ENCODE peak calls at places on chromosome 19, in four cellular contexts. T is H1, S is HepG2, J is K562. B is an unnamed sample.

GRCh38 chr19:12126707-12127106 is 13.4 kb downstream of the ZNF20 start:
- DNase-seq in T (no peak), S (peak; percentile 24), J (peak; percentile 30), B (no peak)

GRCh38 chr19:45275370-45275971 is 24.4 kb downstream of the MARK4 start:
- DNase-seq in T (no peak), S (no peak), J (no peak), B (no peak)

GRCh38 chr19:55838251-55838650 is 1.9 kb downstream of the NLRP4 start:
- DNase-seq in T (no peak), S (no peak), J (no peak), B (no peak)

GRCh38 chr19:38740252-38740592 is 4.1 kb downstream of the CAPN12 start:
- DNase-seq in T (no peak), S (no peak), J (no peak), B (no peak)

GRCh38 chr19:50565984-50566903 is 2.0 kb downstream of the LRRC4B start:
- DNase-seq in T (no peak), S (no peak), J (no peak), B (no peak)

GRCh38 chr19:58181902-58182576 is 822 bp upstream of the ZNF274 start:
- DNase-seq in T (no peak), S (peak; percentile 71), J (peak; percentile 44), B (peak; percentile 41)

GRCh38 chr19:43422000-43422688 is 7.5 kb downstream of the TEX101 start:
- DNase-seq in T (no peak), S (no peak), J (no peak), B (no peak)

GRCh38 chr19:30167976-30168635 is 204.1 kb upstream of the ZNF536 start:
- DNase-seq in T (no peak), S (no peak), J (no peak), B (no peak)

GRCh38 chr19:4575978-4576933 is 16.8 kb upstream of the SEMA6B start:
- DNase-seq in T (no peak), S (peak; percentile 61), J (peak; percentile 74), B (peak; percentile 72)

GRCh38 chr19:47241919-47242644 is 11.1 kb upstream of the BBC3 start:
- DNase-seq in T (no peak), S (no peak), J (no peak), B (no peak)

GRCh38 chr19:35354898-35355297 is 3.4 kb upstream of the FFAR3 start:
- DNase-seq in T (no peak), S (no peak), J (no peak), B (no peak)

GRCh38 chr19:12364391-12365093 is 941 bp downstream of the ZNF442 start:
- DNase-seq in T (no peak), S (no peak), J (peak; percentile 25), B (no peak)

GRCh38 chr19:46862974-46863632 is 2.3 kb downstream of the ARHGAP35 start:
- DNase-seq in T (no peak), S (no peak), J (no peak), B (no peak)

GRCh38 chr19:41753159-41753558 is 2.2 kb upstream of the CEACAM6 start:
- DNase-seq in T (no peak), S (peak; percentile 6), J (peak; percentile 69), B (peak; percentile 65)

GRCh38 chr19:14048439-14049153 is 13.3 kb downstream of the PALM3 start:
- DNase-seq in T (peak; percentile 56), S (peak; percentile 23), J (peak; percentile 77), B (peak; percentile 54)

GRCh38 chr19:38538793-38539528 is 78.8 kb downstream of the MAP4K1 start:
- DNase-seq in T (no peak), S (no peak), J (no peak), B (no peak)

GRCh38 chr19:20039203-20039723 is at the start of gene ZNF682:
- DNase-seq in T (peak; percentile 93), S (peak; percentile 84), J (peak; percentile 31), B (no peak)

GRCh38 chr19:15379996-15380647 is 535 bp upstream of the AKAP8 start:
- DNase-seq in T (peak; percentile 68), S (peak; percentile 48), J (peak; percentile 61), B (peak; percentile 35)

GRCh38 chr19:15381864-15382263 is 2.3 kb upstream of the AKAP8 start:
- DNase-seq in T (no peak), S (no peak), J (no peak), B (no peak)

GRCh38 chr19:15381429-15381828 is 1.8 kb upstream of the AKAP8 start:
- DNase-seq in T (no peak), S (no peak), J (no peak), B (no peak)

GRCh38 chr19:15379083-15379995 is at the start of gene AKAP8:
- DNase-seq in T (peak; percentile 95), S (peak; percentile 96), J (peak; percentile 97), B (peak; percentile 92)

GRCh38 chr19:15378529-15379082 is 981 bp downstream of the AKAP8 start:
- DNase-seq in T (no peak), S (peak; percentile 34), J (no peak), B (peak; percentile 31)
- TF ChIP-seq PHF8 in T (no peak), S (peak; percentile 1), J (no peak), B (no peak)

GRCh38 chr19:6035026-6035425 is 57.1 kb upstream of the RANBP3 start:
- DNase-seq in T (no peak), S (no peak), J (no peak), B (no peak)
- TF ChIP-seq PHF8 in T (no peak), S (no peak), J (no peak), B (no peak)

GRCh38 chr19:10334340-10335148 is 1.2 kb upstream of the RAVER1 start:
- DNase-seq in T (peak; percentile 70), S (peak; percentile 93), J (peak; percentile 91), B (peak; percentile 93)
- TF ChIP-seq PHF8 in T (no peak), S (peak; percentile 55), J (peak; percentile 75), B (no peak)

GRCh38 chr19:18415177-18415867 is 3.9 kb upstream of the SSBP4 start:
- DNase-seq in T (no peak), S (no peak), J (peak; percentile 69), B (no peak)

GRCh38 chr19:18417250-18418033 is 1.8 kb upstream of the SSBP4 start:
- DNase-seq in T (no peak), S (peak; percentile 63), J (peak; percentile 79), B (no peak)

GRCh38 chr19:18418725-18419194 is 438 bp upstream of the SSBP4 start:
- DNase-seq in T (no peak), S (no peak), J (no peak), B (no peak)

GRCh38 chr19:18418034-18418724 is 1.0 kb upstream of the SSBP4 start:
- DNase-seq in T (no peak), S (no peak), J (no peak), B (no peak)

GRCh38 chr19:18416778-18417249 is 2.4 kb upstream of the SSBP4 start:
- DNase-seq in T (no peak), S (peak; percentile 70), J (peak; percentile 74), B (no peak)
- TF ChIP-seq PHF8 in T (no peak), S (no peak), J (no peak), B (no peak)

GRCh38 chr19:789473-790052 is 7.7 kb upstream of the PTBP1 start:
- DNase-seq in T (no peak), S (peak; percentile 58), J (peak; percentile 14), B (no peak)
- TF ChIP-seq PHF8 in T (no peak), S (peak; percentile 24), J (peak; percentile 3), B (no peak)

GRCh38 chr19:32896516-32897214 is 27.1 kb upstream of the SLC7A9 start:
- DNase-seq in T (no peak), S (no peak), J (no peak), B (no peak)
- TF ChIP-seq PHF8 in T (no peak), S (no peak), J (no peak), B (no peak)

GRCh38 chr19:940591-941291 is 14.9 kb downstream of the ARID3A start:
- DNase-seq in T (no peak), S (no peak), J (no peak), B (no peak)
- TF ChIP-seq PHF8 in T (no peak), S (no peak), J (no peak), B (no peak)

DNA sequence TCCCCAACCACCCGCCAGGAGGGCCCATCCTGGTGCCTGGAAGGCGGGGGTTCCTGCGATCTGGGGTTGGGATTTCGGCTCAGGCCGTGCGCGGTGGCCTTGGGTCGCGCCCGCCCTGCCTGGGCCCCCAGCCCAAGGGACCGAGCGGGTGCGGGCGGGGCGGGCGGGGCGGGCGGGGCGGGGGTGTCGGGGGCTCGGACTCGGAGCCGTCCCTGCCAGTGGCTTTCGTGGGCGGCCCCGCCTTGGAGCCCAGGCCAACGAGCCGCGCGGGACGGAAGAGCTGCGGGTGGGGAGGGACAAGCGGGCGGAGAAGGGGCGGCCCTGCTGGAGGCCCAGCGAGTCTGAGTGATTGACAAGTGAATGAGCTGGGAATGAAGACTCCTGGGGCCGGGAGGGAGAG is 24.6 kb upstream of the ZNF729 start:
- DNase-seq in T (no peak), S (no peak), J (no peak), B (no peak)
- TF ChIP-seq PHF8 in T (no peak), S (no peak), J (no peak), B (no peak)

GRCh38 chr19:15251749-15252397 is 19.6 kb upstream of the EPHX3 start:
- DNase-seq in T (peak; percentile 46), S (peak; percentile 40), J (peak; percentile 66), B (peak; percentile 58)
- TF ChIP-seq PHF8 in T (no peak), S (no peak), J (no peak), B (no peak)

GRCh38 chr19:1290245-1290698 is 4.6 kb downstream of the EFNA2 start:
- DNase-seq in T (no peak), S (no peak), J (no peak), B (no peak)
- TF ChIP-seq PHF8 in T (no peak), S (no peak), J (no peak), B (no peak)